ENCODE peak calls at places on chromosome 16, in six cellular contexts. One of them, this sample, is unnamed.

GRCh38 chr16:2339521-2340484 is 725 bp downstream of the ABCA3 start:
- DNase-seq in mesenchymal stem cell: peak; percentile 24
- DNase-seq in IMR-90: no peak
- DNase-seq in SK-N-SH: peak; percentile 83
- DNase-seq in stomach: peak; percentile 58
- DNase-seq in Caco-2: peak; percentile 57
- DNase-seq in this sample: peak; percentile 32

GRCh38 chr16:81712681-81713080 is 66.4 kb upstream of the PLCG2 start:
- DNase-seq in Caco-2: no peak
- DNase-seq in stomach: no peak
- DNase-seq in SK-N-SH: no peak
- DNase-seq in mesenchymal stem cell: no peak
- DNase-seq in IMR-90: no peak
- DNase-seq in this sample: no peak

GRCh38 chr16:84486551-84487235 is 17.8 kb downstream of the MEAK7 start:
- DNase-seq in IMR-90: no peak
- DNase-seq in SK-N-SH: no peak
- DNase-seq in mesenchymal stem cell: no peak
- DNase-seq in Caco-2: no peak
- DNase-seq in stomach: peak; percentile 19
- DNase-seq in this sample: no peak

GRCh38 chr16:21167360-21167759 is 8.9 kb downstream of the LDAF1 start:
- DNase-seq in Caco-2: no peak
- DNase-seq in IMR-90: peak; percentile 98
- DNase-seq in SK-N-SH: no peak
- DNase-seq in stomach: no peak
- DNase-seq in mesenchymal stem cell: peak; percentile 90
- DNase-seq in this sample: no peak

GRCh38 chr16:4052801-4053662 is 63.2 kb downstream of the ADCY9 start:
- DNase-seq in mesenchymal stem cell: peak; percentile 73
- DNase-seq in Caco-2: no peak
- DNase-seq in stomach: no peak
- DNase-seq in IMR-90: peak; percentile 81
- DNase-seq in SK-N-SH: no peak
- DNase-seq in this sample: peak; percentile 62

GRCh38 chr16:46975908-46976470 is 2.5 kb upstream of the DNAJA2 start:
- DNase-seq in mesenchymal stem cell: no peak
- DNase-seq in IMR-90: no peak
- DNase-seq in Caco-2: no peak
- DNase-seq in SK-N-SH: no peak
- DNase-seq in stomach: no peak
- DNase-seq in this sample: no peak

GRCh38 chr16:21283521-21284289 is 5.6 kb upstream of the CRYM start:
- DNase-seq in SK-N-SH: peak; percentile 92
- DNase-seq in IMR-90: peak; percentile 25
- DNase-seq in stomach: peak; percentile 30
- DNase-seq in mesenchymal stem cell: peak; percentile 21
- DNase-seq in Caco-2: peak; percentile 62
- DNase-seq in this sample: peak; percentile 80

GRCh38 chr16:87391324-87391949 is 699 bp upstream of the MAP1LC3B start:
- DNase-seq in Caco-2: peak; percentile 77
- DNase-seq in SK-N-SH: no peak
- DNase-seq in IMR-90: no peak
- DNase-seq in stomach: peak; percentile 58
- DNase-seq in mesenchymal stem cell: peak; percentile 62
- DNase-seq in this sample: peak; percentile 63

GRCh38 chr16:72475688-72476087 is 303.7 kb upstream of the PMFBP1 start:
- DNase-seq in Caco-2: no peak
- DNase-seq in SK-N-SH: no peak
- DNase-seq in stomach: no peak
- DNase-seq in mesenchymal stem cell: peak; percentile 12
- DNase-seq in IMR-90: no peak
- DNase-seq in this sample: no peak

GRCh38 chr16:81445143-81445922 is 725 bp downstream of the CMIP start:
- DNase-seq in stomach: peak; percentile 58
- DNase-seq in IMR-90: peak; percentile 19
- DNase-seq in SK-N-SH: peak; percentile 78
- DNase-seq in mesenchymal stem cell: peak; percentile 34
- DNase-seq in Caco-2: peak; percentile 63
- DNase-seq in this sample: peak; percentile 28

GRCh38 chr16:83400234-83400633 is 407.5 kb upstream of the HSBP1 start:
- DNase-seq in mesenchymal stem cell: no peak
- DNase-seq in SK-N-SH: no peak
- DNase-seq in Caco-2: peak; percentile 14
- DNase-seq in IMR-90: no peak
- DNase-seq in stomach: no peak
- DNase-seq in this sample: no peak

GRCh38 chr16:84482001-84482891 is 22.2 kb downstream of the MEAK7 start:
- DNase-seq in SK-N-SH: peak; percentile 66
- DNase-seq in stomach: peak; percentile 21
- DNase-seq in mesenchymal stem cell: no peak
- DNase-seq in Caco-2: no peak
- DNase-seq in IMR-90: no peak
- DNase-seq in this sample: no peak

GRCh38 chr16:74253146-74253545 is 43.5 kb upstream of the PSMD7 start:
- DNase-seq in Caco-2: no peak
- DNase-seq in mesenchymal stem cell: no peak
- DNase-seq in stomach: no peak
- DNase-seq in SK-N-SH: no peak
- DNase-seq in IMR-90: no peak
- DNase-seq in this sample: no peak

GRCh38 chr16:70684146-70685060 is 1.4 kb downstream of the MTSS2 start:
- DNase-seq in SK-N-SH: no peak
- DNase-seq in mesenchymal stem cell: no peak
- DNase-seq in Caco-2: no peak
- DNase-seq in stomach: no peak
- DNase-seq in IMR-90: no peak
- DNase-seq in this sample: no peak

GRCh38 chr16:70680495-70681381 is 5.1 kb downstream of the MTSS2 start:
- DNase-seq in stomach: no peak
- DNase-seq in Caco-2: no peak
- DNase-seq in mesenchymal stem cell: peak; percentile 24
- DNase-seq in IMR-90: no peak
- DNase-seq in SK-N-SH: no peak
- DNase-seq in this sample: no peak

GRCh38 chr16:70683146-70683944 is 2.5 kb downstream of the MTSS2 start:
- DNase-seq in mesenchymal stem cell: no peak
- DNase-seq in Caco-2: no peak
- DNase-seq in stomach: no peak
- DNase-seq in IMR-90: no peak
- DNase-seq in SK-N-SH: no peak
- DNase-seq in this sample: no peak

GRCh38 chr16:70681382-70682238 is 4.2 kb downstream of the MTSS2 start:
- DNase-seq in IMR-90: no peak
- DNase-seq in stomach: no peak
- DNase-seq in SK-N-SH: peak; percentile 51
- DNase-seq in mesenchymal stem cell: no peak
- DNase-seq in Caco-2: no peak
- DNase-seq in this sample: no peak

GRCh38 chr16:70682239-70683145 is 3.4 kb downstream of the MTSS2 start:
- DNase-seq in IMR-90: no peak
- DNase-seq in SK-N-SH: no peak
- DNase-seq in mesenchymal stem cell: no peak
- DNase-seq in Caco-2: no peak
- DNase-seq in stomach: no peak
- DNase-seq in this sample: no peak
- H3K4me3 ChIP-seq in IMR-90: no peak overlapping the region
- H3K4me3 ChIP-seq in SK-N-SH: no peak overlapping the region
- H3K4me3 ChIP-seq in mesenchymal stem cell: no peak overlapping the region
- H3K4me3 ChIP-seq in Caco-2: no peak overlapping the region
- H3K4me3 ChIP-seq in stomach: peak overlapping the region; percentile 1
- H3K4me3 ChIP-seq in this sample: no peak overlapping the region

GRCh38 chr16:89171216-89172170 is at the start of gene CDH15:
- DNase-seq in IMR-90: peak; percentile 75
- DNase-seq in SK-N-SH: peak; percentile 98
- DNase-seq in Caco-2: peak; percentile 98
- DNase-seq in mesenchymal stem cell: peak; percentile 85
- DNase-seq in stomach: peak; percentile 97
- DNase-seq in this sample: peak; percentile 92
- H3K27me3 ChIP-seq in IMR-90: peaks cover 45% of the 10 kb centered on the region
- H3K27me3 ChIP-seq in SK-N-SH: peaks cover 24% of the 10 kb centered on the region
- H3K27me3 ChIP-seq in Caco-2: peaks cover 5% of the 10 kb centered on the region
- H3K27me3 ChIP-seq in mesenchymal stem cell: peaks cover 80% of the 10 kb centered on the region
- H3K27me3 ChIP-seq in stomach: peaks cover 100% of the 10 kb centered on the region
- H3K27me3 ChIP-seq in this sample: peaks cover 3% of the 10 kb centered on the region

GRCh38 chr16:51164574-51164973 is 13.5 kb upstream of the SALL1 start:
- DNase-seq in IMR-90: no peak
- DNase-seq in Caco-2: no peak
- DNase-seq in SK-N-SH: no peak
- DNase-seq in mesenchymal stem cell: no peak
- DNase-seq in stomach: no peak
- DNase-seq in this sample: no peak

GRCh38 chr16:51165043-51165442 is 14.0 kb upstream of the SALL1 start:
- DNase-seq in SK-N-SH: no peak
- DNase-seq in Caco-2: no peak
- DNase-seq in mesenchymal stem cell: no peak
- DNase-seq in stomach: no peak
- DNase-seq in IMR-90: no peak
- DNase-seq in this sample: no peak

GRCh38 chr16:51166116-51166515 is 15.0 kb upstream of the SALL1 start:
- DNase-seq in Caco-2: no peak
- DNase-seq in mesenchymal stem cell: no peak
- DNase-seq in SK-N-SH: no peak
- DNase-seq in IMR-90: no peak
- DNase-seq in stomach: no peak
- DNase-seq in this sample: no peak

GRCh38 chr16:51163366-51163765 is 12.3 kb upstream of the SALL1 start:
- DNase-seq in mesenchymal stem cell: peak; percentile 38
- DNase-seq in Caco-2: no peak
- DNase-seq in IMR-90: peak; percentile 23
- DNase-seq in SK-N-SH: no peak
- DNase-seq in stomach: no peak
- DNase-seq in this sample: no peak

GRCh38 chr16:51164167-51164566 is 13.1 kb upstream of the SALL1 start:
- DNase-seq in stomach: no peak
- DNase-seq in SK-N-SH: no peak
- DNase-seq in IMR-90: peak; percentile 67
- DNase-seq in Caco-2: no peak
- DNase-seq in mesenchymal stem cell: peak; percentile 90
- DNase-seq in this sample: no peak
- H3K4me1 ChIP-seq in stomach: no peaks in the 10 kb centered on the region
- H3K4me1 ChIP-seq in SK-N-SH: no peaks in the 10 kb centered on the region
- H3K4me1 ChIP-seq in IMR-90: peaks cover 11% of the 10 kb centered on the region
- H3K4me1 ChIP-seq in Caco-2: peaks cover 5% of the 10 kb centered on the region
- H3K4me1 ChIP-seq in mesenchymal stem cell: peaks cover 8% of the 10 kb centered on the region
- H3K4me1 ChIP-seq in this sample: peaks cover 7% of the 10 kb centered on the region

GRCh38 chr16:974606-975312 is 4.0 kb upstream of the LMF1 start:
- DNase-seq in mesenchymal stem cell: no peak
- DNase-seq in stomach: no peak
- DNase-seq in Caco-2: no peak
- DNase-seq in SK-N-SH: peak; percentile 36
- DNase-seq in IMR-90: no peak
- DNase-seq in this sample: no peak
- H3K4me3 ChIP-seq in mesenchymal stem cell: no peak overlapping the region
- H3K4me3 ChIP-seq in stomach: no peak overlapping the region
- H3K4me3 ChIP-seq in Caco-2: no peak overlapping the region
- H3K4me3 ChIP-seq in SK-N-SH: no peak overlapping the region
- H3K4me3 ChIP-seq in IMR-90: no peak overlapping the region
- H3K4me3 ChIP-seq in this sample: no peak overlapping the region

This sample was measured in HAP-1.